ENCODE peak calls at places on chromosome 12, in five cellular contexts. R is H9, H is HCT116, D is T-cell, K is epithelial cell of esophagus. E is an unnamed sample.
A peak's percentile ranks its signal among the peaks of the same experiment; 100 is the strongest.

GRCh38 chr12:71478277-71478676 is 38.7 kb downstream of the LGR5 start:
- DNase-seq in R (no peak), H (no peak), D (no peak), K (no peak), E (no peak)

GRCh38 chr12:120365675-120366340 is 3.2 kb downstream of the MSI1 start:
- DNase-seq in R (no peak), H (no peak), D (no peak), K (no peak), E (no peak)

GRCh38 chr12:28190321-28191017 is at the start of gene CCDC91:
- DNase-seq in R (peak; percentile 91), H (peak; percentile 35), D (peak; percentile 89), K (peak; percentile 86), E (peak; percentile 86)

GRCh38 chr12:27337376-27337775 is 4.7 kb downstream of the BMAL2 start:
- DNase-seq in R (no peak), H (no peak), D (no peak), K (no peak), E (peak; percentile 20)

GRCh38 chr12:53481957-53482586 is 17.2 kb downstream of the MAP3K12 start:
- DNase-seq in R (peak; percentile 72), H (no peak), D (no peak), K (peak; percentile 37), E (peak; percentile 81)

GRCh38 chr12:83827860-83828259 is 1084.7 kb downstream of the SLC6A15 start:
- DNase-seq in R (peak; percentile 83), H (no peak), D (no peak), K (no peak), E (no peak)

GRCh38 chr12:52439845-52440244 is 5.7 kb upstream of the KRT75 start:
- DNase-seq in R (no peak), H (no peak), D (no peak), K (no peak), E (no peak)

GRCh38 chr12:75505706-75506312 is 5.6 kb downstream of the KRR1 start:
- DNase-seq in R (no peak), H (no peak), D (no peak), K (peak; percentile 51), E (no peak)

GRCh38 chr12:113879658-113880057 is 86.5 kb downstream of the RBM19 start:
- DNase-seq in R (no peak), H (no peak), D (no peak), K (no peak), E (no peak)

GRCh38 chr12:88736031-88736430 is 155.8 kb upstream of the KITLG start:
- DNase-seq in R (no peak), H (no peak), D (no peak), K (no peak), E (no peak)

GRCh38 chr12:95836630-95837239 is 22.0 kb upstream of the SNRPF start:
- DNase-seq in R (no peak), H (no peak), D (no peak), K (no peak), E (no peak)

GRCh38 chr12:116529048-116529447 is 30.1 kb upstream of the MAP1LC3B2 start:
- DNase-seq in R (no peak), H (no peak), D (no peak), K (no peak), E (no peak)

GRCh38 chr12:122948605-122949004 is 17.7 kb downstream of the ABCB9 start:
- DNase-seq in R (no peak), H (no peak), D (no peak), K (no peak), E (peak; percentile 51)

GRCh38 chr12:90940872-90941499 is 14.0 kb downstream of the CCER1 start:
- DNase-seq in R (no peak), H (peak; percentile 55), D (no peak), K (peak; percentile 72), E (no peak)

GRCh38 chr12:52086944-52087835 is 7.7 kb downstream of the SMIM41 start:
- DNase-seq in R (no peak), H (no peak), D (no peak), K (no peak), E (peak; percentile 69)

GRCh38 chr12:43937947-43938346 is 102.1 kb downstream of the TMEM117 start:
- DNase-seq in R (peak; percentile 35), H (no peak), D (no peak), K (peak; percentile 29), E (peak; percentile 37)

GRCh38 chr12:51364026-51364425 is 17.5 kb upstream of the CELA1 start:
- DNase-seq in R (no peak), H (no peak), D (no peak), K (no peak), E (no peak)

GRCh38 chr12:113854385-113855136 is 111.6 kb downstream of the RBM19 start:
- DNase-seq in R (no peak), H (no peak), D (no peak), K (no peak), E (no peak)

GRCh38 chr12:120774169-120774916 is 48.7 kb downstream of the ACADS start:
- DNase-seq in R (no peak), H (no peak), D (no peak), K (no peak), E (no peak)

GRCh38 chr12:104222981-104223380 is 7.4 kb downstream of the TXNRD1 start:
- DNase-seq in R (no peak), H (no peak), D (no peak), K (no peak), E (no peak)

GRCh38 chr12:112153181-112153899 is 28.0 kb downstream of the TRAFD1 start:
- DNase-seq in R (peak; percentile 20), H (no peak), D (no peak), K (no peak), E (peak; percentile 4)

GRCh38 chr12:130339946-130340345 is 2.3 kb downstream of the PIWIL1 start:
- DNase-seq in R (no peak), H (no peak), D (no peak), K (peak; percentile 43), E (peak; percentile 29)

GRCh38 chr12:55019784-55020183 is at the start of gene NEUROD4:
- DNase-seq in R (peak; percentile 98), H (peak; percentile 12), D (peak; percentile 15), K (peak; percentile 73), E (peak; percentile 70)

GRCh38 chr12:46523863-46524770 is 151.5 kb upstream of the SLC38A2 start:
- DNase-seq in R (no peak), H (peak; percentile 91), D (peak; percentile 16), K (peak; percentile 92), E (no peak)

GRCh38 chr12:88996389-88996788 is 355.9 kb downstream of the DUSP6 start:
- DNase-seq in R (no peak), H (no peak), D (no peak), K (no peak), E (no peak)

GRCh38 chr12:40031965-40032364 is 73.9 kb downstream of the SLC2A13 start:
- DNase-seq in R (no peak), H (no peak), D (no peak), K (no peak), E (no peak)

GRCh38 chr12:116142936-116143882 is 134.3 kb downstream of the MED13L start:
- DNase-seq in R (no peak), H (no peak), D (no peak), K (peak; percentile 79), E (no peak)

GRCh38 chr12:89225808-89226368 is 126.4 kb downstream of the DUSP6 start:
- DNase-seq in R (peak; percentile 65), H (peak; percentile 97), D (no peak), K (peak; percentile 100), E (peak; percentile 6)

GRCh38 chr12:15662303-15662980 is 126.7 kb downstream of the EPS8 start:
- DNase-seq in R (no peak), H (peak; percentile 86), D (no peak), K (peak; percentile 91), E (no peak)

GRCh38 chr12:114416028-114416427 is 10.1 kb upstream of the TBX5 start:
- DNase-seq in R (no peak), H (no peak), D (no peak), K (no peak), E (no peak)

GRCh38 chr12:122184522-122184921 is 1.6 kb downstream of the LRRC43 start:
- DNase-seq in R (no peak), H (no peak), D (no peak), K (no peak), E (no peak)

GRCh38 chr12:80120994-80121393 is 21.7 kb downstream of the OTOGL start:
- DNase-seq in R (no peak), H (no peak), D (no peak), K (no peak), E (no peak)

E was measured in H7.